ENCODE peak calls at places on chromosomes 13 and 19, in nine cellular contexts. P is lower lobe of right lung; O is B cell; Y is activated CD8-positive, alpha-beta T cell treated with anti-CD3 and anti-CD28 coated beads for 36 hours; V is bronchial epithelial cell; W is cardiac muscle cell; Q is colonic mucosa; T is BJ; B is IMR-90. S is an unnamed sample.

GRCh38 chr13:106915146-106915545 is 347.2 kb upstream of the ARGLU1 start:
- DNase-seq in B (no peak), Y (no peak), Q (no peak), P (no peak), O (no peak), V (no peak), W (no peak), T (no peak), S (no peak)

GRCh38 chr19:39494661-39495060 is 4.1 kb upstream of the DLL3 start:
- DNase-seq in T (no peak), V (no peak), W (no peak), Q (no peak), B (no peak), Y (no peak), P (no peak), O (no peak), S (no peak)

GRCh38 chr13:46614582-46614981 is 61.6 kb downstream of the LRCH1 start:
- DNase-seq in Y (no peak), W (peak), B (peak), Q (no peak), T (no peak), V (peak), P (no peak), O (no peak), S (peak)

GRCh38 chr19:18291590-18292459 is 10.4 kb upstream of the JUND start:
- DNase-seq in W (peak), O (peak), Y (peak), B (peak), V (peak), Q (peak), T (no peak), P (peak), S (peak)

GRCh38 chr19:9054768-9055167 is 32.1 kb upstream of the OR1M1 start:
- DNase-seq in Y (no peak), B (no peak), Q (no peak), V (peak), T (no peak), O (no peak), W (no peak), P (no peak), S (no peak)

GRCh38 chr13:42040730-42041016 is 7.8 kb upstream of the DGKH start:
- DNase-seq in O (no peak), B (no peak), V (no peak), T (no peak), P (no peak), W (no peak), Y (no peak), Q (no peak), S (no peak)

GRCh38 chr13:27482996-27483395 is 32.6 kb upstream of the MTIF3 start:
- DNase-seq in Y (no peak), W (no peak), B (no peak), T (no peak), V (no peak), O (peak), Q (peak), P (no peak), S (no peak)

GRCh38 chr13:113454936-113455335 is 1.6 kb upstream of the ADPRHL1 start:
- DNase-seq in T (no peak), B (no peak), O (no peak), P (no peak), Q (no peak), V (no peak), W (no peak), Y (no peak), S (no peak)

GRCh38 chr13:30186644-30187431 is 120.5 kb downstream of the KATNAL1 start:
- DNase-seq in T (no peak), B (peak), W (no peak), Q (no peak), V (no peak), Y (no peak), O (no peak), P (no peak), S (no peak)

GRCh38 chr19:35088514-35088913 is 27.1 kb upstream of the FXYD3 start:
- DNase-seq in T (peak), V (peak), Y (no peak), O (no peak), Q (no peak), P (no peak), W (peak), B (peak), S (peak)

GRCh38 chr19:43594710-43595604 is 977 bp downstream of the IRGQ start:
- DNase-seq in Q (peak), P (peak), B (peak), O (peak), V (peak), Y (peak), T (no peak), W (peak), S (peak)

GRCh38 chr19:54795763-54796162 is 7.6 kb upstream of the KIR2DL4 start:
- DNase-seq in Q (no peak), P (no peak), Y (no peak), T (no peak), B (no peak), O (no peak), V (no peak), W (no peak), S (no peak)

GRCh38 chr13:32125221-32125621 is 93.6 kb downstream of the FRY start:
- DNase-seq in T (peak), W (peak), Y (no peak), Q (no peak), V (no peak), P (no peak), O (no peak), B (peak), S (peak)

GRCh38 chr19:32268381-32268780 is 77.0 kb upstream of the ZNF507 start:
- DNase-seq in V (no peak), Y (no peak), T (no peak), P (no peak), Q (no peak), W (no peak), O (no peak), B (no peak), S (no peak)

GRCh38 chr19:45866400-45867176 is 2.5 kb downstream of the FOXA3 start:
- DNase-seq in Q (peak), Y (no peak), P (no peak), W (no peak), T (no peak), B (no peak), O (peak), V (no peak), S (no peak)

GRCh38 chr19:42343344-42344110 is 18.1 kb downstream of the MEGF8 start:
- DNase-seq in V (no peak), W (no peak), Y (peak), P (no peak), Q (no peak), B (no peak), O (no peak), T (no peak), S (no peak)
- TF ChIP-seq CTCF in V (no peak), W (no peak), Y (no peak), P (no peak), Q (no peak), B (peak), O (no peak), T (peak), S (no peak)

GRCh38 chr19:50315773-50316448 is 13.3 kb downstream of the KCNC3 start:
- DNase-seq in P (no peak), W (no peak), T (no peak), O (no peak), V (no peak), B (no peak), Y (peak), Q (no peak), S (no peak)
- TF ChIP-seq CTCF in P (no peak), W (no peak), T (no peak), O (no peak), V (no peak), B (no peak), Y (no peak), Q (no peak), S (no peak)

DNA sequence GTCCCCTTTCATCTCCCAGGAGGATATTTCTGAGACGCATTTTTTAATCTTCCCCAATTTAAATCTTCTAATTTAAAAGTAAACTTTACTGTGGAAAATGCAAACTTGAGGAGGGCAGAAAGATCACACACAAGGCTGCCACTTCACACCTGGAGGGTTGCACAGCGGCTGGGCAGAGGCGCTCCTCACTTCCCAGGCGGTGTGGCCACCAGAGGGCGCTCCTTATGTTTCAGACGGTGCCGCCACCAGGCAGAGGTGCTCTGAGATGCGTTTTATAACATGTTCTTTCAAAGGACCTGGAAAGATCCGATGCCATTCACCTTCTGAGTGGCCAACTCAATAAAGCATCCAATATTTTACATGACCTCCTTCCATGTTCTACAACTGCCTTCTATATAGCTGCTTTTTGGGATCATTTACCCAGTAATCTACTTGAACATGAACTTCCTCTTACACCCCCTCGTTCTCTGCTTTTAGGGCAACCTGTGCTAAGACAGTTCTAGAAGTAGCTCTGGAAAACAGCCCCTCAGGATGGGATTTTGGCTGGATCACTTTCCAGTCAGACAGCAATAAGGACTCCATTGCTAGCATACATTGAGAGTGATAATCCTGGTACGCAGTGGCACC is 14.8 kb upstream of the MTUS2 start:
- DNase-seq in P (no peak), W (peak), B (no peak), V (no peak), Q (peak), T (no peak), O (no peak), Y (peak), S (peak)
- TF ChIP-seq CTCF in P (peak), W (peak), B (peak), V (peak), Q (no peak), T (peak), O (peak), Y (peak), S (peak)

GRCh38 chr13:23180711-23181110 is at the start of gene SGCG:
- DNase-seq in Y (no peak), V (no peak), Q (no peak), W (no peak), B (no peak), P (no peak), T (no peak), O (no peak), S (no peak)

GRCh38 chr13:23175920-23176319 is 4.9 kb upstream of the SGCG start:
- DNase-seq in P (no peak), V (peak), Y (no peak), O (no peak), T (no peak), W (peak), Q (no peak), B (peak), S (peak)
- TF ChIP-seq CTCF in P (peak), V (no peak), Y (peak), O (no peak), T (peak), W (peak), Q (no peak), B (peak), S (peak)

GRCh38 chr19:11346104-11346940 is at the start of the genes CCDC159 and TMEM205:
- DNase-seq in Y (peak), W (peak), Q (peak), O (peak), B (peak), V (peak), T (peak), P (peak), S (peak)
- TF ChIP-seq CTCF in Y (no peak), W (peak), Q (no peak), O (no peak), B (peak), V (no peak), T (no peak), P (no peak), S (no peak)

GRCh38 chr13:52195052-52195837 is 35.8 kb upstream of the NEK3 start:
- DNase-seq in O (peak), W (peak), Q (peak), B (peak), Y (peak), V (peak), P (peak), T (peak), S (peak)
- TF ChIP-seq CTCF in O (no peak), W (peak), Q (no peak), B (no peak), Y (no peak), V (no peak), P (peak), T (peak), S (peak)

S was measured in fibroblast of the aortic adventitia.